ENCODE peak calls at places on chromosomes 4 and X, in nine cellular contexts. One of them, this sample, is unnamed.

GRCh38 chrX:54076903-54077302 is 32.6 kb upstream of the PHF8 start:
- DNase-seq in pancreas: no peak
- DNase-seq in progenitor cell of endocrine pancreas: no peak
- DNase-seq in transverse colon: no peak
- DNase-seq in heart right ventricle: no peak
- DNase-seq in RWPE1: peak
- DNase-seq in left lung: no peak
- DNase-seq in CD8-positive, alpha-beta T cell: no peak
- DNase-seq in upper lobe of right lung: no peak
- DNase-seq in this sample: no peak

GRCh38 chr4:101604976-101605375 is 185.6 kb upstream of the BANK1 start:
- DNase-seq in pancreas: no peak
- DNase-seq in progenitor cell of endocrine pancreas: no peak
- DNase-seq in transverse colon: no peak
- DNase-seq in heart right ventricle: no peak
- DNase-seq in RWPE1: no peak
- DNase-seq in left lung: no peak
- DNase-seq in CD8-positive, alpha-beta T cell: no peak
- DNase-seq in upper lobe of right lung: no peak
- DNase-seq in this sample: no peak

GRCh38 chrX:154748712-154749339 is 2.1 kb downstream of the GAB3 start:
- DNase-seq in pancreas: no peak
- DNase-seq in progenitor cell of endocrine pancreas: no peak
- DNase-seq in transverse colon: no peak
- DNase-seq in heart right ventricle: no peak
- DNase-seq in RWPE1: peak
- DNase-seq in left lung: no peak
- DNase-seq in CD8-positive, alpha-beta T cell: no peak
- DNase-seq in upper lobe of right lung: no peak
- DNase-seq in this sample: no peak

GRCh38 chrX:136752796-136753195 is 27.9 kb downstream of the ARHGEF6 start:
- DNase-seq in pancreas: no peak
- DNase-seq in progenitor cell of endocrine pancreas: no peak
- DNase-seq in transverse colon: no peak
- DNase-seq in heart right ventricle: no peak
- DNase-seq in RWPE1: no peak
- DNase-seq in left lung: no peak
- DNase-seq in CD8-positive, alpha-beta T cell: no peak
- DNase-seq in upper lobe of right lung: no peak
- DNase-seq in this sample: no peak

GRCh38 chr4:128830906-128831525 is 21.5 kb downstream of the JADE1 start:
- DNase-seq in pancreas: no peak
- DNase-seq in progenitor cell of endocrine pancreas: no peak
- DNase-seq in transverse colon: no peak
- DNase-seq in heart right ventricle: no peak
- DNase-seq in RWPE1: no peak
- DNase-seq in left lung: no peak
- DNase-seq in CD8-positive, alpha-beta T cell: no peak
- DNase-seq in upper lobe of right lung: no peak
- DNase-seq in this sample: no peak

GRCh38 chr4:156999175-156999517 is 27.5 kb upstream of the PDGFC start:
- DNase-seq in pancreas: no peak
- DNase-seq in progenitor cell of endocrine pancreas: no peak
- DNase-seq in transverse colon: peak
- DNase-seq in heart right ventricle: no peak
- DNase-seq in RWPE1: peak
- DNase-seq in left lung: no peak
- DNase-seq in CD8-positive, alpha-beta T cell: no peak
- DNase-seq in upper lobe of right lung: no peak
- DNase-seq in this sample: no peak

GRCh38 chrX:105745863-105746262 is 76.5 kb upstream of the NRK start:
- DNase-seq in pancreas: peak
- DNase-seq in progenitor cell of endocrine pancreas: no peak
- DNase-seq in transverse colon: no peak
- DNase-seq in heart right ventricle: no peak
- DNase-seq in RWPE1: peak
- DNase-seq in left lung: no peak
- DNase-seq in CD8-positive, alpha-beta T cell: no peak
- DNase-seq in upper lobe of right lung: no peak
- DNase-seq in this sample: no peak

GRCh38 chr4:60216752-60217151 is 983.4 kb upstream of the ADGRL3 start:
- DNase-seq in pancreas: no peak
- DNase-seq in progenitor cell of endocrine pancreas: no peak
- DNase-seq in transverse colon: no peak
- DNase-seq in heart right ventricle: no peak
- DNase-seq in RWPE1: peak
- DNase-seq in left lung: no peak
- DNase-seq in CD8-positive, alpha-beta T cell: no peak
- DNase-seq in upper lobe of right lung: no peak
- DNase-seq in this sample: no peak

GRCh38 chrX:133232331-133232730 is 14.2 kb upstream of the TFDP3 start:
- DNase-seq in pancreas: no peak
- DNase-seq in progenitor cell of endocrine pancreas: no peak
- DNase-seq in transverse colon: no peak
- DNase-seq in heart right ventricle: no peak
- DNase-seq in RWPE1: peak
- DNase-seq in left lung: no peak
- DNase-seq in CD8-positive, alpha-beta T cell: no peak
- DNase-seq in upper lobe of right lung: no peak
- DNase-seq in this sample: no peak

GRCh38 chr4:168619266-168619631 is 122.4 kb downstream of the PALLD start:
- DNase-seq in pancreas: no peak
- DNase-seq in progenitor cell of endocrine pancreas: no peak
- DNase-seq in transverse colon: no peak
- DNase-seq in heart right ventricle: no peak
- DNase-seq in RWPE1: no peak
- DNase-seq in left lung: no peak
- DNase-seq in CD8-positive, alpha-beta T cell: no peak
- DNase-seq in upper lobe of right lung: no peak
- DNase-seq in this sample: no peak

GRCh38 chr4:37400326-37400881 is 155.9 kb downstream of the NWD2 start:
- DNase-seq in pancreas: no peak
- DNase-seq in progenitor cell of endocrine pancreas: no peak
- DNase-seq in transverse colon: no peak
- DNase-seq in heart right ventricle: no peak
- DNase-seq in RWPE1: no peak
- DNase-seq in left lung: no peak
- DNase-seq in CD8-positive, alpha-beta T cell: no peak
- DNase-seq in upper lobe of right lung: no peak
- DNase-seq in this sample: no peak

GRCh38 chr4:42904986-42905385 is 12.5 kb downstream of the GRXCR1 start:
- DNase-seq in pancreas: no peak
- DNase-seq in progenitor cell of endocrine pancreas: no peak
- DNase-seq in transverse colon: no peak
- DNase-seq in heart right ventricle: no peak
- DNase-seq in RWPE1: no peak
- DNase-seq in left lung: no peak
- DNase-seq in CD8-positive, alpha-beta T cell: no peak
- DNase-seq in upper lobe of right lung: no peak
- DNase-seq in this sample: no peak

GRCh38 chr4:11438647-11439046 is 10.0 kb upstream of the HS3ST1 start:
- DNase-seq in pancreas: no peak
- DNase-seq in progenitor cell of endocrine pancreas: no peak
- DNase-seq in transverse colon: no peak
- DNase-seq in heart right ventricle: no peak
- DNase-seq in RWPE1: no peak
- DNase-seq in left lung: no peak
- DNase-seq in CD8-positive, alpha-beta T cell: no peak
- DNase-seq in upper lobe of right lung: no peak
- DNase-seq in this sample: no peak

GRCh38 chr4:141133146-141134006 is at the start of gene RNF150:
- DNase-seq in pancreas: peak
- DNase-seq in progenitor cell of endocrine pancreas: peak
- DNase-seq in transverse colon: peak
- DNase-seq in heart right ventricle: peak
- DNase-seq in RWPE1: peak
- DNase-seq in left lung: peak
- DNase-seq in CD8-positive, alpha-beta T cell: no peak
- DNase-seq in upper lobe of right lung: peak
- DNase-seq in this sample: peak

GRCh38 chr4:141134051-141134450 is 782 bp upstream of the RNF150 start:
- DNase-seq in pancreas: no peak
- DNase-seq in progenitor cell of endocrine pancreas: no peak
- DNase-seq in transverse colon: no peak
- DNase-seq in heart right ventricle: no peak
- DNase-seq in RWPE1: no peak
- DNase-seq in left lung: no peak
- DNase-seq in CD8-positive, alpha-beta T cell: no peak
- DNase-seq in upper lobe of right lung: no peak
- DNase-seq in this sample: no peak

GRCh38 chr4:141132689-141133145 is 552 bp downstream of the RNF150 start:
- DNase-seq in pancreas: no peak
- DNase-seq in progenitor cell of endocrine pancreas: peak
- DNase-seq in transverse colon: peak
- DNase-seq in heart right ventricle: peak
- DNase-seq in RWPE1: peak
- DNase-seq in left lung: no peak
- DNase-seq in CD8-positive, alpha-beta T cell: no peak
- DNase-seq in upper lobe of right lung: peak
- DNase-seq in this sample: peak

GRCh38 chr4:141131738-141132688 is 1.3 kb downstream of the RNF150 start:
- DNase-seq in pancreas: peak
- DNase-seq in progenitor cell of endocrine pancreas: peak
- DNase-seq in transverse colon: peak
- DNase-seq in heart right ventricle: peak
- DNase-seq in RWPE1: no peak
- DNase-seq in left lung: peak
- DNase-seq in CD8-positive, alpha-beta T cell: no peak
- DNase-seq in upper lobe of right lung: peak
- DNase-seq in this sample: peak

DNA sequence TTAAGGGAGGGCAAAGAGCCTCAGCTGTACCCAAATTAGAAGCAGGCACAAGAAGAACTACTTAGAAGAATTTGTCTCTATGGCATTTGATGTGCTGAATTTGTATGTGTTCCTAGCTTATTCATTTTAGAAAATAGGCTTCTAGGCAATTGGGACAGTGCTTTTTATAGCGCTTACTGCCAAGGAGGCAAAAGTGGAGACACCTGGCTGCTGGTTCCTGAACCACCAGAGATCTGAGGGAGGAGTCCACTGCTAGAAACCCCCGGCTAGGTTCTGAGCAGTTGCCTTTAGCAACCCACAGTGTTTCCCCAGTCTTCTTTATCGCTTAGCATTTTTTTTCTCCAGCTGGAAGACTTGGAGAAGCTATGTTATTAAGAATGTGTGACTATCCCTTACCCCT is 1.3 kb upstream of the RNF150 start:
- DNase-seq in pancreas: no peak
- DNase-seq in progenitor cell of endocrine pancreas: no peak
- DNase-seq in transverse colon: no peak
- DNase-seq in heart right ventricle: no peak
- DNase-seq in RWPE1: no peak
- DNase-seq in left lung: no peak
- DNase-seq in CD8-positive, alpha-beta T cell: no peak
- DNase-seq in upper lobe of right lung: no peak
- DNase-seq in this sample: no peak
- TF ChIP-seq CTCF in pancreas: no peak
- TF ChIP-seq CTCF in progenitor cell of endocrine pancreas: no peak
- TF ChIP-seq CTCF in transverse colon: no peak
- TF ChIP-seq CTCF in heart right ventricle: peak
- TF ChIP-seq CTCF in RWPE1: no peak
- TF ChIP-seq CTCF in left lung: no peak
- TF ChIP-seq CTCF in CD8-positive, alpha-beta T cell: no peak
- TF ChIP-seq CTCF in upper lobe of right lung: no peak
- TF ChIP-seq CTCF in this sample: no peak

GRCh38 chrX:139125916-139126315 is 404.6 kb upstream of the F9 start:
- DNase-seq in pancreas: no peak
- DNase-seq in progenitor cell of endocrine pancreas: no peak
- DNase-seq in transverse colon: no peak
- DNase-seq in heart right ventricle: no peak
- DNase-seq in RWPE1: no peak
- DNase-seq in left lung: no peak
- DNase-seq in CD8-positive, alpha-beta T cell: no peak
- DNase-seq in upper lobe of right lung: no peak
- DNase-seq in this sample: no peak

GRCh38 chrX:139121616-139122286 is 408.8 kb upstream of the F9 start:
- DNase-seq in pancreas: no peak
- DNase-seq in progenitor cell of endocrine pancreas: no peak
- DNase-seq in transverse colon: no peak
- DNase-seq in heart right ventricle: no peak
- DNase-seq in RWPE1: no peak
- DNase-seq in left lung: no peak
- DNase-seq in CD8-positive, alpha-beta T cell: no peak
- DNase-seq in upper lobe of right lung: no peak
- DNase-seq in this sample: no peak

GRCh38 chrX:139120760-139121159 is 409.2 kb upstream of the FGF13 start:
- DNase-seq in pancreas: no peak
- DNase-seq in progenitor cell of endocrine pancreas: no peak
- DNase-seq in transverse colon: no peak
- DNase-seq in heart right ventricle: no peak
- DNase-seq in RWPE1: peak
- DNase-seq in left lung: no peak
- DNase-seq in CD8-positive, alpha-beta T cell: no peak
- DNase-seq in upper lobe of right lung: no peak
- DNase-seq in this sample: no peak

GRCh38 chrX:139126493-139126892 is 404.0 kb upstream of the F9 start:
- DNase-seq in pancreas: no peak
- DNase-seq in progenitor cell of endocrine pancreas: peak
- DNase-seq in transverse colon: peak
- DNase-seq in heart right ventricle: no peak
- DNase-seq in RWPE1: no peak
- DNase-seq in left lung: no peak
- DNase-seq in CD8-positive, alpha-beta T cell: no peak
- DNase-seq in upper lobe of right lung: no peak
- DNase-seq in this sample: peak
- TF ChIP-seq CTCF in pancreas: peak
- TF ChIP-seq CTCF in progenitor cell of endocrine pancreas: peak
- TF ChIP-seq CTCF in transverse colon: peak
- TF ChIP-seq CTCF in heart right ventricle: peak
- TF ChIP-seq CTCF in RWPE1: no peak
- TF ChIP-seq CTCF in left lung: peak
- TF ChIP-seq CTCF in CD8-positive, alpha-beta T cell: no peak
- TF ChIP-seq CTCF in upper lobe of right lung: peak
- TF ChIP-seq CTCF in this sample: peak

GRCh38 chr4:187993827-187994226 is 1.7 kb upstream of the ZFP42 start:
- DNase-seq in pancreas: no peak
- DNase-seq in progenitor cell of endocrine pancreas: no peak
- DNase-seq in transverse colon: no peak
- DNase-seq in heart right ventricle: no peak
- DNase-seq in RWPE1: no peak
- DNase-seq in left lung: no peak
- DNase-seq in CD8-positive, alpha-beta T cell: no peak
- DNase-seq in upper lobe of right lung: no peak
- DNase-seq in this sample: no peak
- TF ChIP-seq CTCF in pancreas: no peak
- TF ChIP-seq CTCF in progenitor cell of endocrine pancreas: peak
- TF ChIP-seq CTCF in transverse colon: no peak
- TF ChIP-seq CTCF in heart right ventricle: no peak
- TF ChIP-seq CTCF in RWPE1: no peak
- TF ChIP-seq CTCF in left lung: peak
- TF ChIP-seq CTCF in CD8-positive, alpha-beta T cell: no peak
- TF ChIP-seq CTCF in upper lobe of right lung: peak
- TF ChIP-seq CTCF in this sample: peak

DNA sequence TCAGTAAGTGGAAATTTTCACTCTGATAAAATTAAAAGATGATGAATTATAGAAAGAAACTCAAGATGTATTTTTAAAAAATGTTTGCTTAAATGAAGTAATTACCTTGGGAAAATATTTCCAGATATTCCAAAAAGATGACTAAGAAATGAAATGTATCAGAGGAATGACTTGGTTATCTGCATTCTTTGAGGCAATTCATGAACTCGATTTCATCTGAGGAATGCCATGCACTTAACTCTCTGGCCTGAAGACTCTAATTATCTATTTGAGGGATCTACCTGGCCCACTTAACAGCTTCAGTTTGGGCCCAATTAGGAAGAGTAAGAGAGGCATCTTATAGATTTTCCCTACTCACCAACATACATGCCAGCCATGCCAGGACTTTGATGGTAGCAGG is 182.3 kb downstream of the INPP4B start:
- DNase-seq in pancreas: no peak
- DNase-seq in progenitor cell of endocrine pancreas: no peak
- DNase-seq in transverse colon: no peak
- DNase-seq in heart right ventricle: no peak
- DNase-seq in RWPE1: no peak
- DNase-seq in left lung: no peak
- DNase-seq in CD8-positive, alpha-beta T cell: no peak
- DNase-seq in upper lobe of right lung: no peak
- DNase-seq in this sample: no peak
- TF ChIP-seq CTCF in pancreas: no peak
- TF ChIP-seq CTCF in progenitor cell of endocrine pancreas: no peak
- TF ChIP-seq CTCF in transverse colon: no peak
- TF ChIP-seq CTCF in heart right ventricle: no peak
- TF ChIP-seq CTCF in RWPE1: no peak
- TF ChIP-seq CTCF in left lung: no peak
- TF ChIP-seq CTCF in CD8-positive, alpha-beta T cell: no peak
- TF ChIP-seq CTCF in upper lobe of right lung: no peak
- TF ChIP-seq CTCF in this sample: no peak

This sample was measured in glutamatergic neuron.